ENCODE peak calls at places on chromosomes 16 and 17, in four cellular contexts. One of them, this sample, is unnamed.
A peak's percentile ranks its signal among the peaks of the same experiment; 100 is the strongest.

GRCh38 chr16:23020084-23020483 is 129.2 kb downstream of the USP31 start:
- DNase-seq in K562: peak; percentile 26
- DNase-seq in WTC11: no peak
- DNase-seq in HepG2: no peak
- DNase-seq in this sample: no peak

GRCh38 chr16:24035127-24035842 is 199.5 kb downstream of the PRKCB start:
- DNase-seq in HepG2: no peak
- DNase-seq in WTC11: no peak
- DNase-seq in K562: peak; percentile 12
- DNase-seq in this sample: no peak

GRCh38 chr16:69073181-69073669 is 32.2 kb upstream of the HAS3 start:
- DNase-seq in HepG2: peak; percentile 38
- DNase-seq in WTC11: no peak
- DNase-seq in K562: no peak
- DNase-seq in this sample: no peak

GRCh38 chr16:22189473-22190168 is 16.5 kb upstream of the EEF2K start:
- DNase-seq in HepG2: no peak
- DNase-seq in K562: no peak
- DNase-seq in WTC11: no peak
- DNase-seq in this sample: no peak

GRCh38 chr16:65936096-65936495 is 430.4 kb upstream of the CDH5 start:
- DNase-seq in K562: no peak
- DNase-seq in HepG2: no peak
- DNase-seq in WTC11: no peak
- DNase-seq in this sample: no peak

GRCh38 chr16:1997591-1998359 is 8.0 kb downstream of the SYNGR3 start:
- DNase-seq in HepG2: no peak
- DNase-seq in K562: no peak
- DNase-seq in WTC11: no peak
- DNase-seq in this sample: no peak

GRCh38 chr17:8158267-8159031 is 4.3 kb downstream of the VAMP2 start:
- DNase-seq in K562: peak; percentile 89
- DNase-seq in WTC11: peak; percentile 97
- DNase-seq in HepG2: peak; percentile 81
- DNase-seq in this sample: no peak

GRCh38 chr17:10385871-10386270 is 13.1 kb upstream of the MYH13 start:
- DNase-seq in K562: no peak
- DNase-seq in HepG2: no peak
- DNase-seq in WTC11: no peak
- DNase-seq in this sample: no peak

GRCh38 chr17:2081564-2081963 is 26.7 kb downstream of the HIC1 start:
- DNase-seq in HepG2: no peak
- DNase-seq in WTC11: no peak
- DNase-seq in K562: no peak
- DNase-seq in this sample: no peak

GRCh38 chr17:7590743-7591142 is 849 bp upstream of the SOX15 start:
- DNase-seq in HepG2: no peak
- DNase-seq in WTC11: peak; percentile 60
- DNase-seq in K562: no peak
- DNase-seq in this sample: no peak

GRCh38 chr17:42508426-42509164 is 27.4 kb upstream of the NAGLU start:
- DNase-seq in K562: no peak
- DNase-seq in HepG2: no peak
- DNase-seq in WTC11: no peak
- DNase-seq in this sample: no peak

GRCh38 chr16:4015275-4015990 is 100.8 kb downstream of the ADCY9 start:
- DNase-seq in WTC11: no peak
- DNase-seq in K562: peak; percentile 58
- DNase-seq in HepG2: peak; percentile 91
- DNase-seq in this sample: no peak

GRCh38 chr17:4708436-4708835 is 2.0 kb upstream of the ARRB2 start:
- DNase-seq in HepG2: peak; percentile 72
- DNase-seq in WTC11: peak; percentile 50
- DNase-seq in K562: peak; percentile 38
- DNase-seq in this sample: no peak

GRCh38 chr16:89115216-89115949 is 21.7 kb downstream of the ACSF3 start:
- DNase-seq in K562: peak; percentile 65
- DNase-seq in WTC11: no peak
- DNase-seq in HepG2: no peak
- DNase-seq in this sample: peak; percentile 67
- TF ChIP-seq CREM in K562: peak; percentile 86
- TF ChIP-seq CREM in WTC11: no peak
- TF ChIP-seq CREM in HepG2: no peak
- TF ChIP-seq CREM in this sample: peak; percentile 88

GRCh38 chr17:80647746-80648145 is 103.1 kb downstream of the RPTOR start:
- DNase-seq in WTC11: no peak
- DNase-seq in K562: no peak
- DNase-seq in HepG2: no peak
- DNase-seq in this sample: no peak
- TF ChIP-seq CREM in WTC11: no peak
- TF ChIP-seq CREM in K562: no peak
- TF ChIP-seq CREM in HepG2: no peak
- TF ChIP-seq CREM in this sample: no peak

GRCh38 chr16:89071686-89072182 is 21.9 kb upstream of the ACSF3 start:
- DNase-seq in K562: peak; percentile 37
- DNase-seq in WTC11: no peak
- DNase-seq in HepG2: no peak
- DNase-seq in this sample: no peak
- TF ChIP-seq CREM in K562: no peak
- TF ChIP-seq CREM in WTC11: no peak
- TF ChIP-seq CREM in HepG2: no peak
- TF ChIP-seq CREM in this sample: no peak

GRCh38 chr16:57565461-57565860 is 23.0 kb downstream of the ADGRG5 start:
- DNase-seq in K562: no peak
- DNase-seq in WTC11: no peak
- DNase-seq in HepG2: no peak
- DNase-seq in this sample: no peak

GRCh38 chr16:57563487-57563750 is 21.0 kb downstream of the ADGRG5 start:
- DNase-seq in WTC11: no peak
- DNase-seq in K562: no peak
- DNase-seq in HepG2: no peak
- DNase-seq in this sample: no peak

GRCh38 chr16:57566436-57566835 is 24.0 kb downstream of the ADGRG5 start:
- DNase-seq in HepG2: no peak
- DNase-seq in WTC11: no peak
- DNase-seq in K562: no peak
- DNase-seq in this sample: no peak

GRCh38 chr16:57563761-57564160 is 21.3 kb downstream of the ADGRG5 start:
- DNase-seq in K562: no peak
- DNase-seq in WTC11: no peak
- DNase-seq in HepG2: no peak
- DNase-seq in this sample: no peak

GRCh38 chr16:57564571-57565270 is 22.3 kb downstream of the ADGRG5 start:
- DNase-seq in HepG2: no peak
- DNase-seq in K562: no peak
- DNase-seq in WTC11: no peak
- DNase-seq in this sample: no peak
- TF ChIP-seq CREM in HepG2: no peak
- TF ChIP-seq CREM in K562: no peak
- TF ChIP-seq CREM in WTC11: no peak
- TF ChIP-seq CREM in this sample: no peak

GRCh38 chr17:40023590-40024292 is 8.5 kb downstream of the CSF3 start:
- DNase-seq in HepG2: no peak
- DNase-seq in K562: no peak
- DNase-seq in WTC11: no peak
- DNase-seq in this sample: no peak
- TF ChIP-seq CREM in HepG2: no peak
- TF ChIP-seq CREM in K562: no peak
- TF ChIP-seq CREM in WTC11: no peak
- TF ChIP-seq CREM in this sample: no peak

DNA sequence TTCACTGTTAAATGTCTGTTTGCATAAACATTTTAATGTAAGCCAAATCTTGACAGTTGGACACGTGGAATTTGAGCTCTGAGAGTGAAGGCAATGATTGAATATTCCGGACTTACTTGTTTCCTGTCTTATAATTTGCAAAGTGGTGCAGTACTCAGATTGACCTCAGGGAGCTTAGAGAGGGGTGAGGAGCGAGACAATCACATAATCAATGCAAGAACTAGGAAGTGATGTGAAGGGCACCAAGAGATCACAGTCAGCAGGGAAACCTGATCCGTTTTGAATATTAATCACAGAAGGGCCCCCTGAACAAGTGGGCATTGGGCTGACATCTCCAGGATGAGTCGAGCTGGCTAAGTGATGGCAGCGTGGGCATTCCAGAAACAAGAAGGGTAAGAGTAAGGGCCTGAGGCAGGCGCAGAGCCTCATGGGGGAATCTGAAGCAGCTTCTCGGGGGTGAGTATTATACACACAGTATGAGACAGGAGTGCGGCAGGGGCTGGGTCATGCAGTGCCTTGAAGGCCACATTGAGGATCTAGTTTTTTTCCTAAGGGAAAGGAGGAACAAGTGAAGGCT is 26.1 kb downstream of the TEX2 start:
- DNase-seq in K562: no peak
- DNase-seq in HepG2: peak; percentile 37
- DNase-seq in WTC11: no peak
- DNase-seq in this sample: no peak
- TF ChIP-seq CREM in K562: no peak
- TF ChIP-seq CREM in HepG2: no peak
- TF ChIP-seq CREM in WTC11: no peak
- TF ChIP-seq CREM in this sample: no peak

This sample was measured in GM12878.